ENCODE peak calls at places on chromosome 10, in four cellular contexts. C is GM06990, O is fibroblast of lung, B is GM10248. H is an unnamed sample.
A peak's percentile ranks its signal among the peaks of the same experiment; 100 is the strongest.

GRCh38 chr10:127450644-127451043 is 98.5 kb upstream of the NPS start:
- DNase-seq in C (no peak), O (no peak), B (no peak), H (no peak)

GRCh38 chr10:119335671-119336353 is 128.4 kb downstream of the GRK5 start:
- DNase-seq in B (no peak), C (no peak), O (peak; percentile 61), H (peak; percentile 78)

GRCh38 chr10:114686013-114686412 is 27.9 kb upstream of the ABLIM1 start:
- DNase-seq in O (no peak), B (no peak), C (no peak), H (no peak)

GRCh38 chr10:25177754-25178135 is 2.9 kb downstream of the GPR158 start:
- DNase-seq in C (no peak), B (no peak), O (no peak), H (no peak)

GRCh38 chr10:110312206-110312605 is 7.5 kb upstream of the SMNDC1 start:
- DNase-seq in B (no peak), C (no peak), O (no peak), H (no peak)

GRCh38 chr10:11003739-11004515 is 13.7 kb upstream of the CELF2 start:
- DNase-seq in O (no peak), B (no peak), C (no peak), H (peak; percentile 26)

GRCh38 chr10:91756286-91756685 is 41.9 kb upstream of the TNKS2 start:
- DNase-seq in O (peak; percentile 88), C (no peak), B (no peak), H (peak; percentile 90)

GRCh38 chr10:89369142-89370105 is 8.4 kb upstream of the IFIT1B start:
- DNase-seq in O (peak; percentile 80), C (no peak), B (peak; percentile 46), H (peak; percentile 60)

GRCh38 chr10:119412244-119412750 is 130.2 kb downstream of the RGS10 start:
- DNase-seq in C (no peak), B (no peak), O (peak; percentile 62), H (peak; percentile 55)

GRCh38 chr10:43322769-43323168 is 48.7 kb upstream of the FXYD4 start:
- DNase-seq in C (peak; percentile 62), O (peak; percentile 73), B (peak; percentile 49), H (peak; percentile 51)

GRCh38 chr10:15370212-15370740 is 813 bp downstream of the FAM171A1 start:
- DNase-seq in C (peak; percentile 34), O (peak; percentile 17), B (peak; percentile 45), H (peak; percentile 16)

GRCh38 chr10:71812016-71812912 is 38.8 kb downstream of the PSAP start:
- DNase-seq in O (peak; percentile 32), C (peak; percentile 81), B (peak; percentile 87), H (peak; percentile 34)

GRCh38 chr10:133324198-133324792 is 12.4 kb downstream of the CALY start:
- DNase-seq in C (no peak), B (no peak), O (peak; percentile 58), H (peak; percentile 55)

GRCh38 chr10:48811917-48812316 is 127.2 kb downstream of the WDFY4 start:
- DNase-seq in C (no peak), B (no peak), O (peak; percentile 10), H (no peak)

GRCh38 chr10:75034714-75035258 is 76.7 kb upstream of the SAMD8 start:
- DNase-seq in C (no peak), B (no peak), O (no peak), H (no peak)

GRCh38 chr10:28676297-28676967 is 889 bp upstream of the BAMBI start:
- DNase-seq in O (no peak), C (no peak), B (no peak), H (no peak)

GRCh38 chr10:46558411-46559185 is 2.1 kb upstream of the GPRIN2 start:
- DNase-seq in O (no peak), B (no peak), C (no peak), H (no peak)

GRCh38 chr10:30170814-30171213 is 111.4 kb upstream of the JCAD start:
- DNase-seq in C (no peak), B (no peak), O (peak; percentile 74), H (peak; percentile 26)

GRCh38 chr10:1110674-1111119 is 54.5 kb downstream of the WDR37 start:
- DNase-seq in O (no peak), B (no peak), C (no peak), H (no peak)

GRCh38 chr10:86747796-86748581 is 8.4 kb upstream of the BMPR1A start:
- DNase-seq in C (no peak), B (no peak), O (no peak), H (peak; percentile 61)

GRCh38 chr10:62000037-62000603 is 98.6 kb downstream of the ARID5B start:
- DNase-seq in O (no peak), B (peak; percentile 68), C (peak; percentile 83), H (no peak)

GRCh38 chr10:67306588-67307205 is 380.9 kb downstream of the LRRTM3 start:
- DNase-seq in B (peak; percentile 15), O (peak; percentile 2), C (no peak), H (peak; percentile 4)

GRCh38 chr10:47368431-47369180 is 15.5 kb downstream of the ZNF488 start:
- DNase-seq in B (no peak), O (no peak), C (no peak), H (no peak)

GRCh38 chr10:71695502-71696476 is 23.8 kb downstream of the C10orf105 start:
- DNase-seq in C (no peak), B (no peak), O (no peak), H (no peak)

GRCh38 chr10:119161680-119162079 is 3.8 kb downstream of the SFXN4 start:
- DNase-seq in O (peak; percentile 75), C (no peak), B (no peak), H (peak; percentile 76)

GRCh38 chr10:100873825-100874326 is 38.9 kb upstream of the SLF2 start:
- DNase-seq in O (no peak), C (no peak), B (no peak), H (no peak)

GRCh38 chr10:119281581-119282071 is 74.3 kb downstream of the GRK5 start:
- DNase-seq in C (no peak), B (no peak), O (peak; percentile 32), H (no peak)

GRCh38 chr10:36703179-36703578 is 422.2 kb upstream of the ANKRD30A start:
- DNase-seq in C (no peak), B (no peak), O (no peak), H (no peak)

GRCh38 chr10:29949411-29950011 is 109.9 kb downstream of the JCAD start:
- DNase-seq in O (peak; percentile 99), C (no peak), B (no peak), H (peak; percentile 98)

GRCh38 chr10:10782603-10783002 is 235.1 kb upstream of the CELF2 start:
- DNase-seq in B (no peak), O (peak; percentile 86), C (no peak), H (peak; percentile 79)

GRCh38 chr10:43140414-43140813 is 2.2 kb downstream of the CSGALNACT2 start:
- DNase-seq in C (peak; percentile 46), O (peak; percentile 91), B (peak; percentile 67), H (peak; percentile 98)

GRCh38 chr10:59176241-59177030 is at the start of gene PHYHIPL:
- DNase-seq in O (no peak), B (peak; percentile 21), C (peak; percentile 43), H (no peak)

GRCh38 chr10:97822261-97822687 is 27.4 kb upstream of the GOLGA7B start:
- DNase-seq in C (no peak), O (peak; percentile 8), B (no peak), H (no peak)

GRCh38 chr10:71039551-71039950 is 151.2 kb upstream of the PCBD1 start:
- DNase-seq in C (no peak), O (no peak), B (no peak), H (no peak)

GRCh38 chr10:75401569-75402485 is at the start of gene ZNF503:
- DNase-seq in B (peak; percentile 68), O (peak; percentile 99), C (peak; percentile 56), H (peak; percentile 97)

GRCh38 chr10:73076361-73077183 is 20.1 kb downstream of the P4HA1 start:
- DNase-seq in C (no peak), O (peak; percentile 83), B (no peak), H (peak; percentile 85)

DNA sequence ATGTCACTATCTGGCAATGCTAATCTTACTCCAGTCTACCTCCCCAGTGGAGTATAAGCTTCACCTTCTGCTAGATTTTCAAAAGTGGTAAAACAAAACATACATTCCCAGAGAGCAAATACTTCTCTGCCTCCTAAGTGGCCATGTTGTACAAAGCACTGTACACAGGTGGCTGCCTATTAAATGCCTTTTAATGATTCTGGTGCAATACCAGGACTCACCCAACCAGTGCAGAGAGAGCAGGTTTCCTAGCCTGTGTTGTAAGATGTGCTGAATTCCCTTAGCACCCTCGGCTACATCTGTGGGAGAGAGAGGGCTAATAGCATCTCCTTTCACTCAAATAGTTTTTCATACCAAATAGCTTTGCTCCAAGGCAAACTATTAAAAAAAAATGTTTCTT is 684.3 kb upstream of the NRP1 start:
- DNase-seq in C (no peak), O (no peak), B (no peak), H (no peak)
- TF ChIP-seq CTCF in C (no peak), O (no peak), B (no peak), H (no peak)

DNA sequence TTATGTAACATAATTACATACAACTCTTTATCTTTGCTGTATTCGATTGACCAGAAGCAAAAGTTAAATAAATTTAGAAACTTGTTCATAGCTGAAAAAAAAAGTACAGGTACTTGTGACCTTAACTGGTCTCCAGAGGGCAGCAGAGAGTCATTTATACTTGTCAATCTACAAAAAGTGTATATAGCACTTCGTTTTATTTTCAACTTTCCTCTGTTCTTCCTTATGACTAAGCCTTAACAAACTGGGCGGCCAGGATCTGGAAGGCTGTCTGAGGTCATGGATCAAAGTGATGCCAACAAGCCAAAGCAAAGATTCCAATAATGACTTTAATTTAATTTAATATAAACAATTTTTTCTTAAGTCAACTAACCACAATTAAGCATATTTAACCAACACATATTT is 29.8 kb downstream of the C10orf67 start:
- DNase-seq in B (peak; percentile 48), C (no peak), O (peak; percentile 73), H (peak; percentile 88)
- TF ChIP-seq CTCF in B (peak; percentile 51), C (peak; percentile 55), O (peak; percentile 43), H (peak; percentile 80)

DNA sequence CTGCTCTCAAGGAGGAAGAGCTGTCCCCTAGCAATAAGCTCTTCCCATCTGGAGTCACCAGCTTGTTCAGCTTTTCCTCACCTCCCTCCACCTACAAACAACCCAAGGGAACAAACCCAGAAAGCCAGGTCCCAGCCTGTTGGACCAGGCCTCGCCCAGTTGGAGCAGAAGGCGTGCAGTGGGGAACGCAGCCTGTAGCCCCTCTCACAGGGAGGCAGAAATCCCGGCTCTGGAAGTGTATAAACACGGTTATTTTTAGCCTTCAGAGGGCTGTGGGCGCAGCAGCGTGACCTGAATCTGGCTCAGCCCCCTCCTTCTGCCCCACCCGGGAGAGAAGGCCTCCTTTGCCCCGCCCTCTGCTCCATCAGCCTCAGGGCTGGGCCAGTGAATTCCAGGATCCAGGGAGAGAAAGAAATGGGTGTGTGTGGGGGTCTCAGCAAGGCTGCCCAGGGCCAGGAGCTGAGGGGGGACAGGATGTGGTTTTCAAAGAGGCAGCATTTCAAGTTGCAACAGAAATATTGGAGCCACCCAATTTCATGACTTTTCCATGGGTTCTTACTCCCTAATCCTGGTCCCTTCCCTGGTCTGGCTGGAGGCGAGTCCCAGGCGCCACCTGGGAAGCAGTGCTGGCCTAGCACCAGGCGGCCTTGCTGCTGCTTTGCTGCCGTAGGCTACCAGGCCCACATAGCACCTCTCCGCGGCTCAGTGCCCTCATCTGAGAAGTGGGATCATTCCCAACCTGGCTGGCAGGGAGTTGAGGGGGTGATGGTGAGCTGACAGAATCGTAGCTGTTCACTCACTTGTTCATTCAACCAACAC is 33.5 kb downstream of the ZMIZ1 start:
- DNase-seq in C (no peak), B (no peak), O (peak; percentile 74), H (peak; percentile 66)
- TF ChIP-seq CTCF in C (no peak), B (no peak), O (no peak), H (peak; percentile 8)

GRCh38 chr10:6091630-6092029 is 2.8 kb downstream of the RBM17 start:
- DNase-seq in C (no peak), O (peak; percentile 23), B (no peak), H (no peak)
- TF ChIP-seq CTCF in C (no peak), O (no peak), B (no peak), H (no peak)